ENCODE peak calls at places on chromosomes 4 and X, in seven cellular contexts. S, E, O, D, W, K and F are unnamed samples.

GRCh38 chr4:176052744-176053143 is 12.9 kb upstream of the WDR17 start:
- DNase-seq in D (no peak), S (no peak), E (no peak), O (no peak), W (no peak), K (no peak), F (no peak)

GRCh38 chr4:53852343-53852742 is 212.1 kb downstream of the CHIC2 start:
- DNase-seq in D (no peak), S (no peak), E (no peak), W (no peak), O (peak), K (no peak), F (no peak)

GRCh38 chrX:71910526-71911022 is at the start of gene NHSL2:
- DNase-seq in O (peak), S (no peak), E (no peak), D (no peak), W (no peak), K (no peak), F (peak)

GRCh38 chrX:69506617-69507499 is 2.7 kb downstream of the NALF2 start:
- DNase-seq in O (peak), D (no peak), K (no peak), E (no peak), W (no peak), S (no peak), F (no peak)

GRCh38 chr4:21765810-21766407 is 182.7 kb downstream of the KCNIP4 start:
- DNase-seq in W (peak), E (no peak), S (peak), K (peak), O (peak), D (no peak), F (peak)

GRCh38 chrX:45479196-45479834 is 278.6 kb upstream of the DIPK2B start:
- DNase-seq in E (no peak), K (peak), W (peak), D (no peak), O (peak), S (peak), F (no peak)

GRCh38 chr4:161457311-161457710 is 706.5 kb downstream of the FSTL5 start:
- DNase-seq in D (no peak), W (no peak), E (no peak), O (no peak), S (no peak), K (no peak), F (no peak)

GRCh38 chr4:78652282-78652876 is 100.8 kb downstream of the ANXA3 start:
- DNase-seq in W (no peak), D (no peak), E (no peak), S (no peak), O (peak), K (no peak), F (no peak)

GRCh38 chr4:113094802-113095201 is 45.3 kb downstream of the ANK2 start:
- DNase-seq in W (peak), O (peak), K (no peak), S (peak), D (no peak), E (no peak), F (no peak)

GRCh38 chrX:141220342-141221008 is 21.8 kb downstream of the SPANXC start:
- DNase-seq in K (peak), O (peak), E (no peak), D (no peak), S (peak), W (no peak), F (no peak)

GRCh38 chr4:113452868-113453620 is 308.5 kb downstream of the CAMK2D start:
- DNase-seq in D (no peak), S (no peak), E (no peak), K (no peak), O (peak), W (no peak), F (no peak)

GRCh38 chrX:103175944-103176753 is 38.8 kb upstream of the BEX4 start:
- DNase-seq in K (no peak), S (peak), W (no peak), E (peak), D (no peak), O (peak), F (peak)

GRCh38 chrX:39576081-39576701 is 521.6 kb downstream of the BCOR start:
- DNase-seq in S (no peak), O (no peak), E (no peak), D (no peak), K (no peak), W (no peak), F (no peak)

GRCh38 chr4:163649557-163650091 is 155.1 kb downstream of the TMA16 start:
- DNase-seq in D (no peak), S (no peak), O (no peak), W (no peak), E (no peak), K (no peak), F (no peak)

GRCh38 chr4:128283071-128283470 is 4.5 kb downstream of the PGRMC2 start:
- DNase-seq in E (no peak), K (no peak), D (no peak), W (no peak), O (no peak), S (no peak), F (no peak)

GRCh38 chr4:55561884-55562283 is 15.2 kb upstream of the CLOCK start:
- DNase-seq in E (no peak), D (no peak), K (no peak), O (no peak), S (no peak), W (no peak), F (no peak)

GRCh38 chr4:140069068-140069467 is 84.9 kb downstream of the MAML3 start:
- DNase-seq in O (peak), W (no peak), K (peak), E (no peak), D (peak), S (no peak), F (no peak)

GRCh38 chr4:140070369-140070768 is 83.6 kb downstream of the MAML3 start:
- DNase-seq in D (no peak), W (no peak), E (no peak), O (no peak), K (no peak), S (no peak), F (no peak)

GRCh38 chr4:140071806-140072205 is 82.2 kb downstream of the MAML3 start:
- DNase-seq in W (no peak), S (no peak), D (no peak), E (no peak), K (no peak), O (peak), F (peak)

GRCh38 chr4:140068247-140068646 is 85.7 kb downstream of the MAML3 start:
- DNase-seq in O (no peak), D (no peak), S (no peak), W (no peak), K (no peak), E (no peak), F (no peak)

GRCh38 chr4:140071043-140071442 is 82.9 kb downstream of the MAML3 start:
- DNase-seq in O (no peak), D (no peak), K (no peak), W (no peak), E (no peak), S (no peak), F (no peak)
- H3K4me3 ChIP-seq in O (no peak), D (no peak), K (no peak), W (no peak), E (no peak), S (no peak), F (no peak)

GRCh38 chr4:100805547-100805946 is 287.7 kb upstream of the EMCN start:
- DNase-seq in S (no peak), O (no peak), E (no peak), K (no peak), D (no peak), W (no peak), F (no peak)
- TF ChIP-seq CTCF in S (no peak), O (no peak), E (no peak), K (no peak), D (no peak), W (no peak), F (no peak)

GRCh38 chr4:40194602-40195161 is 2.1 kb upstream of the RHOH start:
- DNase-seq in E (no peak), W (no peak), S (no peak), K (no peak), O (peak), D (no peak), F (no peak)
- H3K27ac ChIP-seq in E (no peak), W (no peak), S (peak), K (no peak), O (no peak), D (no peak), F (no peak)

GRCh38 chr4:183658362-183659028 is 490 bp downstream of the RWDD4 start:
- DNase-seq in W (no peak), O (peak), E (no peak), D (peak), K (no peak), S (no peak), F (no peak)

GRCh38 chr4:183659919-183660318 is 826 bp downstream of the TRAPPC11 start:
- DNase-seq in D (no peak), E (no peak), W (no peak), S (no peak), O (no peak), K (no peak), F (no peak)

GRCh38 chr4:183659029-183659870 is at the start of the genes RWDD4 and TRAPPC11:
- DNase-seq in D (peak), K (peak), S (peak), E (peak), O (peak), W (peak), F (peak)

GRCh38 chr4:183657564-183657963 is 1.4 kb downstream of the RWDD4 start:
- DNase-seq in K (no peak), W (no peak), O (no peak), E (no peak), S (no peak), D (no peak), F (no peak)
- H3K4me3 ChIP-seq in K (peak), W (peak), O (peak), E (peak), S (peak), D (no peak), F (no peak)

DNA sequence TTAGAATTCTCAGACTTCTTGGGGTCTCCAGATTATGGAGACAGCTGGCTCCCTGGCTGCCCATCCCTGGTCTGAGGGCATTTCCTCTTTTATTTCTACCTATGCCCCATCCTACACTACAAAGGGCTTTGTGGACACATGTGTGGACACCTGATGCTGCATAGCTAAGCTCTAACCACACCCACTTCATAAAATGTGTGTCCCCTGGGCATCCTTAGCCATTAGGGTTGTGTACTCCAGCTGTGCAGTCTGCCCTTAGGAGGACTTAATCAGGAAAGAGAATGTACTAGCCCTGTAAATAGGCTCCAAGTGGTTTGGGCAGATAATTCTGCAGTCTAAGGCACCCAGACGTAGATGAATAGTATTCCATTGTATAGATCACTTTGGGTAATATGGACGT is 47.0 kb downstream of the COQ2 start:
- DNase-seq in D (no peak), E (no peak), K (no peak), W (no peak), O (no peak), S (no peak), F (no peak)
- TF ChIP-seq CTCF in D (no peak), E (no peak), K (no peak), W (no peak), O (no peak), S (no peak), F (no peak)